ENCODE peak calls at places on chromosomes 12 and 14, in five cellular contexts. B is BJ, P is lower lobe of right lung, N is gastrocnemius medialis, D is heart right ventricle. E is an unnamed sample.
A peak's percentile ranks its signal among the peaks of the same experiment; 100 is the strongest.

GRCh38 chr14:102150636-102151195 is 11.0 kb downstream of the WDR20 start:
- DNase-seq in B (no peak), P (no peak), N (no peak), D (no peak), E (no peak)

GRCh38 chr12:85057370-85057963 is 21.3 kb downstream of the LRRIQ1 start:
- DNase-seq in B (no peak), P (no peak), N (no peak), D (no peak), E (no peak)

GRCh38 chr12:12890815-12891645 is at the start of gene GPRC5A:
- DNase-seq in B (peak; percentile 96), P (peak; percentile 90), N (peak; percentile 69), D (peak; percentile 74), E (peak; percentile 80)

GRCh38 chr12:132397152-132397933 is 68.0 kb upstream of the GALNT9 start:
- DNase-seq in B (no peak), P (peak; percentile 31), N (no peak), D (no peak), E (no peak)

GRCh38 chr12:31325524-31325875 is 450 bp downstream of the SINHCAF start:
- DNase-seq in B (no peak), P (peak; percentile 58), N (peak; percentile 14), D (no peak), E (no peak)

GRCh38 chr12:2959194-2959507 is at the start of gene TEAD4:
- DNase-seq in B (no peak), P (peak; percentile 84), N (peak; percentile 71), D (peak; percentile 69), E (no peak)

GRCh38 chr12:31353730-31354708 is 28.1 kb upstream of the SINHCAF start:
- DNase-seq in B (no peak), P (no peak), N (no peak), D (no peak), E (no peak)

GRCh38 chr14:61615743-61616523 is 79.4 kb upstream of the HIF1A start:
- DNase-seq in B (no peak), P (no peak), N (no peak), D (no peak), E (no peak)

GRCh38 chr12:63319936-63320633 is 169.1 kb upstream of the AVPR1A start:
- DNase-seq in B (no peak), P (no peak), N (no peak), D (no peak), E (no peak)

GRCh38 chr12:128695697-128696096 is 128.1 kb downstream of the SLC15A4 start:
- DNase-seq in B (no peak), P (no peak), N (no peak), D (no peak), E (no peak)

GRCh38 chr14:75247286-75247922 is 31.2 kb upstream of the FOS start:
- DNase-seq in B (no peak), P (peak; percentile 7), N (no peak), D (no peak), E (no peak)

DNA sequence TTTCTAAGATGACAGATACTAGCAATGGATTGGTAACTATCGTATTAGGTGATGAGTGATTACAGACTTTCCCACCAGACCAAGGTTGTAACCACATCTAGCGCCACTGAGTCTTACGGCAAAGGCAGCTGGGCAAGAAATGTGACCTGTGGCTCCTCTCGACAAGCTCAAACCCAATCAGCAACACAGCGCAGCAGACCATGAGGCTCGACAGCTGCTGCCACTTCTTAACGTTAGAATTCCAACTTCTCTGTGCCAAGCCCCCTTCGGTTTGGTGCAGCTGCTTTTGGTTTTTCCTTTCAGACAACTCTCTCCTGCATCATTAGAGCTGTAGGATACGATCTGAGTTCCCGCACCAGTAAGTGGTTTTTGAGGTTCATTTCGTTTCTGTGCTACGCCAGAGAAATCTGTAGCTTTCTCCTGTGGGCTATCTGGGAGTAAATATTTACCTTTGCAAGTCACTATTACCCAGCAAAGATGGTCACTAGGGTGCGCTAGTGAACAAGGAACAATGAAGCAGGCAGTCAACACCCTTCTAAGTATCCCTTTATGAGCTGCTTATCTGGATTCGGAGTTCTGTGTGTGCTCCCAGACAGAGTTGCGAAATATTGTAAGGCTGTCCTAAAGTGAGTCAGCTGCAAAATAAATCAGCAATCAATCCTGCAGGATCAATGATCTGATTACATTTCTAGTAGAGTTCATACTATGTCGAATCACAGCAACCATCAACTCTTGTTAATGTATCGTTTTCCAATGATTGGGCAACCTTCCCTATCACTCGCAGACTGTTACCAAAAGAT is 133.8 kb downstream of the KCNK10 start:
- DNase-seq in B (peak; percentile 41), P (no peak), N (peak; percentile 25), D (no peak), E (peak; percentile 64)
- TF ChIP-seq CTCF in B (peak; percentile 76), P (peak; percentile 60), N (no peak), D (peak; percentile 77), E (peak; percentile 48)

GRCh38 chr14:106838991-106839769 is 1312.8 kb downstream of the TMEM121 start:
- DNase-seq in B (no peak), P (no peak), N (no peak), D (no peak), E (no peak)
- H3K4me3 ChIP-seq in B (no peak overlapping the region), P (no peak overlapping the region), N (no peak overlapping the region), D (no peak overlapping the region), E (no peak overlapping the region)

DNA sequence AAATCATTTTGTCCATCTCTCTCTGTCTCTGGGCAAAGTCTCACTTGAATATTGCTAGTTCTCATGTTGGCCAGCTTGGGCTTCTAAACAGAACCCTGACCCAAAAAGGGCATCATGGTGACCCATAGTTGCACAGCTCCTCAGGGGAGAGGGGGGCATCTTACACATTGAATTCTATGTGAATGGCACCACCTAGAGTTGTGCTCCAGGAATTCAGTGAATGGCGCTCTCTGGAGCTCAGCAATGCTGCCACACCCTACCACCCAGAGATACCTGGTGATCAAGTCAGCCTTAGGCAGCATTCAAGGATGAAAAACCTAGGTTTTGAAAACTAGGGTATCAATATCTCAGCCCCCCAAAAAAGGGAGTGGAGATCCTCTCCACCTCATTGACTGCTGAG is 50.6 kb downstream of the SMUG1 start:
- DNase-seq in B (no peak), P (no peak), N (no peak), D (no peak), E (no peak)
- TF ChIP-seq CTCF in B (no peak), P (no peak), N (no peak), D (no peak), E (no peak)

GRCh38 chr12:121858662-121859572 is at the start of gene HPD:
- DNase-seq in B (no peak), P (no peak), N (peak; percentile 84), D (peak; percentile 70), E (no peak)
- H3K4me3 ChIP-seq in B (no peak within 1 kb of the TSS), P (no peak within 1 kb of the TSS), N (no peak within 1 kb of the TSS), D (no peak within 1 kb of the TSS), E (no peak within 1 kb of the TSS)

DNA sequence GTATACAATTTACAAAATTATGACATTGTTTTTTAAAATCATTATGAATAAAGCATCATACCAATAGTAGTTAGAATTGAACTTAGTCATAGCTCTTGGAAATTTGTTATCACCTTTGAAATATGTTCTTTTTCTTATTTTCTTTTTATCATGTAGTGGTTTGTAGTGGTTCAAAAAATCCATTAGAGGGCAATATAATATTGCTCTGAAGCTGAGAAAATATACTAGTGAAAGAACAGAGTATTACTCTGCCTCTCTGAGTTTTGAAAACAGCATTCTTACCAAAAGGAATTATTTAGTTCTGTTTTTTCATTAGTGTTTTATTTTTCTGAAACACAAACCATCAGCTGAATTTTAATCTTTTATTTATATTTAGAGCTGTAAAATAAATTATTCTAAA is 76.2 kb downstream of the PDZRN4 start:
- DNase-seq in B (no peak), P (no peak), N (no peak), D (no peak), E (no peak)
- TF ChIP-seq CTCF in B (peak; percentile 22), P (peak; percentile 42), N (no peak), D (peak; percentile 41), E (no peak)